ENCODE peak calls at places on chromosome 9, in eight cellular contexts. One of them, this sample, is unnamed.

GRCh38 chr9:98851730-98852462 is 44.4 kb downstream of the GALNT12 start:
- DNase-seq in neural crest cell: no peak
- DNase-seq in astrocyte of the spinal cord: no peak
- DNase-seq in BJ: no peak
- DNase-seq in mesothelial cell of epicardium: no peak
- DNase-seq in AG04450: no peak
- DNase-seq in nephron progenitor cell: no peak
- DNase-seq in HepG2: no peak
- DNase-seq in this sample: peak; percentile 73

GRCh38 chr9:134602547-134603362 is 38.8 kb upstream of the COL5A1 start:
- DNase-seq in neural crest cell: no peak
- DNase-seq in astrocyte of the spinal cord: peak; percentile 100
- DNase-seq in BJ: peak; percentile 99
- DNase-seq in mesothelial cell of epicardium: peak; percentile 83
- DNase-seq in AG04450: peak; percentile 94
- DNase-seq in nephron progenitor cell: no peak
- DNase-seq in HepG2: peak; percentile 42
- DNase-seq in this sample: peak; percentile 99

GRCh38 chr9:134778841-134779411 is 101.7 kb upstream of the FCN2 start:
- DNase-seq in neural crest cell: peak; percentile 65
- DNase-seq in astrocyte of the spinal cord: peak; percentile 58
- DNase-seq in BJ: no peak
- DNase-seq in mesothelial cell of epicardium: no peak
- DNase-seq in AG04450: no peak
- DNase-seq in nephron progenitor cell: peak; percentile 75
- DNase-seq in HepG2: peak; percentile 48
- DNase-seq in this sample: peak; percentile 48

GRCh38 chr9:69542942-69543704 is 129.0 kb downstream of the APBA1 start:
- DNase-seq in neural crest cell: peak; percentile 36
- DNase-seq in astrocyte of the spinal cord: peak; percentile 23
- DNase-seq in BJ: no peak
- DNase-seq in mesothelial cell of epicardium: no peak
- DNase-seq in AG04450: no peak
- DNase-seq in nephron progenitor cell: peak; percentile 38
- DNase-seq in HepG2: no peak
- DNase-seq in this sample: no peak

GRCh38 chr9:36798350-36799065 is 225.8 kb downstream of the MELK start:
- DNase-seq in neural crest cell: no peak
- DNase-seq in astrocyte of the spinal cord: no peak
- DNase-seq in BJ: no peak
- DNase-seq in mesothelial cell of epicardium: no peak
- DNase-seq in AG04450: no peak
- DNase-seq in nephron progenitor cell: peak; percentile 31
- DNase-seq in HepG2: peak; percentile 24
- DNase-seq in this sample: no peak

GRCh38 chr9:37262410-37262809 is 142.0 kb downstream of the ZCCHC7 start:
- DNase-seq in neural crest cell: peak; percentile 11
- DNase-seq in astrocyte of the spinal cord: peak; percentile 28
- DNase-seq in BJ: no peak
- DNase-seq in mesothelial cell of epicardium: no peak
- DNase-seq in AG04450: peak; percentile 6
- DNase-seq in nephron progenitor cell: no peak
- DNase-seq in HepG2: no peak
- DNase-seq in this sample: peak; percentile 42

GRCh38 chr9:122991370-122991830 is 42.1 kb upstream of the GPR21 start:
- DNase-seq in neural crest cell: no peak
- DNase-seq in astrocyte of the spinal cord: peak; percentile 91
- DNase-seq in BJ: peak; percentile 83
- DNase-seq in mesothelial cell of epicardium: no peak
- DNase-seq in AG04450: peak; percentile 65
- DNase-seq in nephron progenitor cell: no peak
- DNase-seq in HepG2: peak; percentile 25
- DNase-seq in this sample: peak; percentile 83

GRCh38 chr9:109967651-109968331 is 187.8 kb downstream of the PALM2AKAP2 start:
- DNase-seq in neural crest cell: no peak
- DNase-seq in astrocyte of the spinal cord: no peak
- DNase-seq in BJ: no peak
- DNase-seq in mesothelial cell of epicardium: no peak
- DNase-seq in AG04450: no peak
- DNase-seq in nephron progenitor cell: no peak
- DNase-seq in HepG2: no peak
- DNase-seq in this sample: no peak

GRCh38 chr9:95044731-95045508 is 272.6 kb downstream of the FANCC start:
- DNase-seq in neural crest cell: peak; percentile 62
- DNase-seq in astrocyte of the spinal cord: no peak
- DNase-seq in BJ: no peak
- DNase-seq in mesothelial cell of epicardium: peak; percentile 70
- DNase-seq in AG04450: no peak
- DNase-seq in nephron progenitor cell: peak; percentile 83
- DNase-seq in HepG2: no peak
- DNase-seq in this sample: no peak

GRCh38 chr9:38681747-38682227 is 38.1 kb downstream of the FAM240B start:
- DNase-seq in neural crest cell: no peak
- DNase-seq in astrocyte of the spinal cord: peak; percentile 84
- DNase-seq in BJ: peak; percentile 86
- DNase-seq in mesothelial cell of epicardium: no peak
- DNase-seq in AG04450: no peak
- DNase-seq in nephron progenitor cell: no peak
- DNase-seq in HepG2: no peak
- DNase-seq in this sample: peak; percentile 80

GRCh38 chr9:31582071-31582470 is 802.4 kb upstream of the ACO1 start:
- DNase-seq in neural crest cell: no peak
- DNase-seq in astrocyte of the spinal cord: no peak
- DNase-seq in BJ: no peak
- DNase-seq in mesothelial cell of epicardium: no peak
- DNase-seq in AG04450: no peak
- DNase-seq in nephron progenitor cell: no peak
- DNase-seq in HepG2: no peak
- DNase-seq in this sample: peak; percentile 13

GRCh38 chr9:70410368-70410767 is 4.1 kb downstream of the KLF9 start:
- DNase-seq in neural crest cell: no peak
- DNase-seq in astrocyte of the spinal cord: peak; percentile 61
- DNase-seq in BJ: no peak
- DNase-seq in mesothelial cell of epicardium: no peak
- DNase-seq in AG04450: no peak
- DNase-seq in nephron progenitor cell: no peak
- DNase-seq in HepG2: no peak
- DNase-seq in this sample: peak; percentile 68

GRCh38 chr9:38355115-38355514 is 37.4 kb upstream of the ALDH1B1 start:
- DNase-seq in neural crest cell: no peak
- DNase-seq in astrocyte of the spinal cord: no peak
- DNase-seq in BJ: no peak
- DNase-seq in mesothelial cell of epicardium: no peak
- DNase-seq in AG04450: no peak
- DNase-seq in nephron progenitor cell: no peak
- DNase-seq in HepG2: no peak
- DNase-seq in this sample: no peak

GRCh38 chr9:124256517-124257069 is 1.2 kb upstream of the NEK6 start:
- DNase-seq in neural crest cell: no peak
- DNase-seq in astrocyte of the spinal cord: peak; percentile 94
- DNase-seq in BJ: peak; percentile 87
- DNase-seq in mesothelial cell of epicardium: no peak
- DNase-seq in AG04450: no peak
- DNase-seq in nephron progenitor cell: no peak
- DNase-seq in HepG2: peak; percentile 39
- DNase-seq in this sample: peak; percentile 83

GRCh38 chr9:38435526-38435925 is 11.3 kb upstream of the IGFBPL1 start:
- DNase-seq in neural crest cell: no peak
- DNase-seq in astrocyte of the spinal cord: no peak
- DNase-seq in BJ: peak; percentile 27
- DNase-seq in mesothelial cell of epicardium: no peak
- DNase-seq in AG04450: no peak
- DNase-seq in nephron progenitor cell: no peak
- DNase-seq in HepG2: no peak
- DNase-seq in this sample: no peak

GRCh38 chr9:95641591-95641990 is 124.8 kb upstream of the PTCH1 start:
- DNase-seq in neural crest cell: no peak
- DNase-seq in astrocyte of the spinal cord: no peak
- DNase-seq in BJ: no peak
- DNase-seq in mesothelial cell of epicardium: no peak
- DNase-seq in AG04450: no peak
- DNase-seq in nephron progenitor cell: no peak
- DNase-seq in HepG2: no peak
- DNase-seq in this sample: no peak

GRCh38 chr9:91071185-91071990 is 269.8 kb downstream of the SYK start:
- DNase-seq in neural crest cell: no peak
- DNase-seq in astrocyte of the spinal cord: peak; percentile 86
- DNase-seq in BJ: peak; percentile 48
- DNase-seq in mesothelial cell of epicardium: peak; percentile 28
- DNase-seq in AG04450: peak; percentile 92
- DNase-seq in nephron progenitor cell: no peak
- DNase-seq in HepG2: peak; percentile 76
- DNase-seq in this sample: peak; percentile 91

GRCh38 chr9:133286523-133286922 is 11.5 kb upstream of the ABO start:
- DNase-seq in neural crest cell: no peak
- DNase-seq in astrocyte of the spinal cord: peak; percentile 4
- DNase-seq in BJ: no peak
- DNase-seq in mesothelial cell of epicardium: no peak
- DNase-seq in AG04450: no peak
- DNase-seq in nephron progenitor cell: no peak
- DNase-seq in HepG2: no peak
- DNase-seq in this sample: no peak

GRCh38 chr9:137580958-137581331 is 2.2 kb upstream of the DPH7 start:
- DNase-seq in neural crest cell: no peak
- DNase-seq in astrocyte of the spinal cord: no peak
- DNase-seq in BJ: no peak
- DNase-seq in mesothelial cell of epicardium: no peak
- DNase-seq in AG04450: no peak
- DNase-seq in nephron progenitor cell: no peak
- DNase-seq in HepG2: no peak
- DNase-seq in this sample: no peak

GRCh38 chr9:137583347-137583746 is 4.6 kb upstream of the DPH7 start:
- DNase-seq in neural crest cell: no peak
- DNase-seq in astrocyte of the spinal cord: no peak
- DNase-seq in BJ: no peak
- DNase-seq in mesothelial cell of epicardium: no peak
- DNase-seq in AG04450: no peak
- DNase-seq in nephron progenitor cell: no peak
- DNase-seq in HepG2: no peak
- DNase-seq in this sample: no peak

GRCh38 chr9:137581361-137582285 is 2.9 kb upstream of the DPH7 start:
- DNase-seq in neural crest cell: no peak
- DNase-seq in astrocyte of the spinal cord: no peak
- DNase-seq in BJ: no peak
- DNase-seq in mesothelial cell of epicardium: no peak
- DNase-seq in AG04450: no peak
- DNase-seq in nephron progenitor cell: no peak
- DNase-seq in HepG2: no peak
- DNase-seq in this sample: no peak

GRCh38 chr9:137583957-137584356 is 5.2 kb upstream of the DPH7 start:
- DNase-seq in neural crest cell: no peak
- DNase-seq in astrocyte of the spinal cord: no peak
- DNase-seq in BJ: no peak
- DNase-seq in mesothelial cell of epicardium: no peak
- DNase-seq in AG04450: no peak
- DNase-seq in nephron progenitor cell: no peak
- DNase-seq in HepG2: no peak
- DNase-seq in this sample: no peak

DNA sequence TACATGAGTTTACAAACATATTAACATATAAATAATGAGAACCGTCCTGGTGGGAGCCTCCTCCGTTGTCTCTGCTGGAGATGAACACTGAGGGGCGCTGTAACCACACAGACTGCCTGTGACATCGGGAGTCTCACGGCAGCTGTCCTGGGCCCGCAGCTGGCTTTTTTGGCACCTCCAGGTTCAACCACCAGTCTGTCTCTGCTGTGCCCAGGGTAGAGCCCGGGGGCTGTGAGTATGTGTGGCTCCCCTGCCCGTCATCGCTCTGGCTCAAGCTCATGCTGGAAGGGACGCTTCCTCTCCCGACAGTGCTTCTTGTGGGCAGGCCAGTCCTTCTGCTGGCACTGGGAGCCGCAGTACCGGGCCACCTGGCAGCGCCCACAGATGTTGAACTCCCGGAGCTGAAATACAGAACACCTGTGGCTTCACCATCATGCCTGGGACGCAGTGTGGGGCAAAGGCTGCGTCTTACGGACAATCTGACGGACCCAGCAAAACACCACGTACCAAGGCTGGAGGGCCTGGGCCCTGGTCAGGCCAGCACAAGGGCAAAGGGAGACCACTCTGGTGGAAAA is 3.6 kb upstream of the DPH7 start:
- DNase-seq in neural crest cell: no peak
- DNase-seq in astrocyte of the spinal cord: no peak
- DNase-seq in BJ: no peak
- DNase-seq in mesothelial cell of epicardium: no peak
- DNase-seq in AG04450: no peak
- DNase-seq in nephron progenitor cell: peak; percentile 32
- DNase-seq in HepG2: no peak
- DNase-seq in this sample: no peak
- TF ChIP-seq CTCF in neural crest cell: peak; percentile 51
- TF ChIP-seq CTCF in astrocyte of the spinal cord: peak; percentile 16
- TF ChIP-seq CTCF in BJ: peak; percentile 12
- TF ChIP-seq CTCF in mesothelial cell of epicardium: no peak
- TF ChIP-seq CTCF in AG04450: peak; percentile 13
- TF ChIP-seq CTCF in nephron progenitor cell: peak; percentile 27
- TF ChIP-seq CTCF in HepG2: peak; percentile 60
- TF ChIP-seq CTCF in this sample: peak; percentile 43

GRCh38 chr9:4640027-4640426 is 22.1 kb upstream of the PLPP6 start:
- DNase-seq in neural crest cell: peak; percentile 18
- DNase-seq in astrocyte of the spinal cord: peak; percentile 38
- DNase-seq in BJ: no peak
- DNase-seq in mesothelial cell of epicardium: no peak
- DNase-seq in AG04450: no peak
- DNase-seq in nephron progenitor cell: peak; percentile 33
- DNase-seq in HepG2: peak; percentile 15
- DNase-seq in this sample: peak; percentile 45
- TF ChIP-seq CTCF in neural crest cell: peak; percentile 65
- TF ChIP-seq CTCF in astrocyte of the spinal cord: peak; percentile 54
- TF ChIP-seq CTCF in BJ: peak; percentile 52
- TF ChIP-seq CTCF in mesothelial cell of epicardium: peak; percentile 13
- TF ChIP-seq CTCF in AG04450: peak; percentile 42
- TF ChIP-seq CTCF in nephron progenitor cell: peak; percentile 51
- TF ChIP-seq CTCF in HepG2: peak; percentile 66
- TF ChIP-seq CTCF in this sample: peak; percentile 56

GRCh38 chr9:7597716-7598115 is 201.9 kb downstream of the DMAC1 start:
- DNase-seq in neural crest cell: no peak
- DNase-seq in astrocyte of the spinal cord: no peak
- DNase-seq in BJ: no peak
- DNase-seq in mesothelial cell of epicardium: no peak
- DNase-seq in AG04450: no peak
- DNase-seq in nephron progenitor cell: no peak
- DNase-seq in HepG2: no peak
- DNase-seq in this sample: no peak

GRCh38 chr9:7591501-7591900 is 208.1 kb downstream of the DMAC1 start:
- DNase-seq in neural crest cell: no peak
- DNase-seq in astrocyte of the spinal cord: no peak
- DNase-seq in BJ: no peak
- DNase-seq in mesothelial cell of epicardium: no peak
- DNase-seq in AG04450: no peak
- DNase-seq in nephron progenitor cell: no peak
- DNase-seq in HepG2: no peak
- DNase-seq in this sample: no peak

GRCh38 chr9:7592321-7593319 is 207.0 kb downstream of the DMAC1 start:
- DNase-seq in neural crest cell: no peak
- DNase-seq in astrocyte of the spinal cord: no peak
- DNase-seq in BJ: no peak
- DNase-seq in mesothelial cell of epicardium: no peak
- DNase-seq in AG04450: no peak
- DNase-seq in nephron progenitor cell: no peak
- DNase-seq in HepG2: no peak
- DNase-seq in this sample: no peak
- TF ChIP-seq CTCF in neural crest cell: peak; percentile 52
- TF ChIP-seq CTCF in astrocyte of the spinal cord: peak; percentile 18
- TF ChIP-seq CTCF in BJ: no peak
- TF ChIP-seq CTCF in mesothelial cell of epicardium: no peak
- TF ChIP-seq CTCF in AG04450: no peak
- TF ChIP-seq CTCF in nephron progenitor cell: peak; percentile 36
- TF ChIP-seq CTCF in HepG2: no peak
- TF ChIP-seq CTCF in this sample: no peak

GRCh38 chr9:92328225-92328624 is 2.5 kb downstream of the CENPP start:
- DNase-seq in neural crest cell: no peak
- DNase-seq in astrocyte of the spinal cord: peak; percentile 68
- DNase-seq in BJ: no peak
- DNase-seq in mesothelial cell of epicardium: no peak
- DNase-seq in AG04450: peak; percentile 41
- DNase-seq in nephron progenitor cell: no peak
- DNase-seq in HepG2: peak; percentile 28
- DNase-seq in this sample: peak; percentile 69
- TF ChIP-seq CTCF in neural crest cell: peak; percentile 38
- TF ChIP-seq CTCF in astrocyte of the spinal cord: peak; percentile 39
- TF ChIP-seq CTCF in BJ: peak; percentile 45
- TF ChIP-seq CTCF in mesothelial cell of epicardium: no peak
- TF ChIP-seq CTCF in AG04450: peak; percentile 55
- TF ChIP-seq CTCF in nephron progenitor cell: no peak
- TF ChIP-seq CTCF in HepG2: peak; percentile 41
- TF ChIP-seq CTCF in this sample: peak; percentile 37